ENCODE peak calls at places on chromosome 18, in nine cellular contexts. One of them, this sample, is unnamed.

GRCh38 chr18:48915621-48916425 is 34.9 kb downstream of the SMAD7 start:
- DNase-seq in transverse colon: no peak
- DNase-seq in mesendoderm: peak; percentile 67
- DNase-seq in left lung: no peak
- DNase-seq in left ventricle myocardium inferior: no peak
- DNase-seq in heart left ventricle: no peak
- DNase-seq in OCI-LY7: no peak
- DNase-seq in IMR-90: peak; percentile 32
- DNase-seq in Panc1: no peak
- DNase-seq in this sample: no peak

GRCh38 chr18:2939317-2939716 is 73.6 kb downstream of the LPIN2 start:
- DNase-seq in transverse colon: peak; percentile 76
- DNase-seq in left ventricle myocardium inferior: no peak
- DNase-seq in mesendoderm: no peak
- DNase-seq in left lung: peak; percentile 78
- DNase-seq in IMR-90: no peak
- DNase-seq in heart left ventricle: no peak
- DNase-seq in OCI-LY7: no peak
- DNase-seq in Panc1: no peak
- DNase-seq in this sample: no peak

GRCh38 chr18:25759111-25759510 is 331.3 kb downstream of the SS18 start:
- DNase-seq in left ventricle myocardium inferior: no peak
- DNase-seq in heart left ventricle: no peak
- DNase-seq in left lung: no peak
- DNase-seq in transverse colon: no peak
- DNase-seq in Panc1: no peak
- DNase-seq in IMR-90: peak; percentile 58
- DNase-seq in OCI-LY7: no peak
- DNase-seq in mesendoderm: no peak
- DNase-seq in this sample: no peak

GRCh38 chr18:35982404-35983114 is 10.1 kb downstream of the RMP24 start:
- DNase-seq in left lung: no peak
- DNase-seq in heart left ventricle: no peak
- DNase-seq in transverse colon: no peak
- DNase-seq in Panc1: no peak
- DNase-seq in IMR-90: peak; percentile 92
- DNase-seq in mesendoderm: no peak
- DNase-seq in OCI-LY7: no peak
- DNase-seq in left ventricle myocardium inferior: no peak
- DNase-seq in this sample: no peak

GRCh38 chr18:24560511-24560981 is 100.1 kb downstream of the HRH4 start:
- DNase-seq in IMR-90: no peak
- DNase-seq in transverse colon: no peak
- DNase-seq in Panc1: no peak
- DNase-seq in heart left ventricle: no peak
- DNase-seq in left ventricle myocardium inferior: no peak
- DNase-seq in left lung: peak; percentile 37
- DNase-seq in OCI-LY7: no peak
- DNase-seq in mesendoderm: peak; percentile 90
- DNase-seq in this sample: no peak

GRCh38 chr18:39162013-39162412 is 1596.4 kb upstream of the CELF4 start:
- DNase-seq in heart left ventricle: no peak
- DNase-seq in IMR-90: no peak
- DNase-seq in mesendoderm: peak; percentile 1
- DNase-seq in Panc1: no peak
- DNase-seq in left lung: no peak
- DNase-seq in transverse colon: no peak
- DNase-seq in left ventricle myocardium inferior: no peak
- DNase-seq in OCI-LY7: no peak
- DNase-seq in this sample: no peak

GRCh38 chr18:47407736-47408135 is 156.3 kb upstream of the SKOR2 start:
- DNase-seq in Panc1: no peak
- DNase-seq in OCI-LY7: no peak
- DNase-seq in IMR-90: no peak
- DNase-seq in left ventricle myocardium inferior: no peak
- DNase-seq in mesendoderm: no peak
- DNase-seq in heart left ventricle: no peak
- DNase-seq in left lung: no peak
- DNase-seq in transverse colon: no peak
- DNase-seq in this sample: no peak

GRCh38 chr18:63451774-63452173 is 25.0 kb upstream of the SERPINB5 start:
- DNase-seq in transverse colon: peak; percentile 60
- DNase-seq in OCI-LY7: no peak
- DNase-seq in left lung: no peak
- DNase-seq in heart left ventricle: no peak
- DNase-seq in left ventricle myocardium inferior: no peak
- DNase-seq in Panc1: no peak
- DNase-seq in mesendoderm: no peak
- DNase-seq in IMR-90: no peak
- DNase-seq in this sample: no peak

GRCh38 chr18:77052297-77052645 is 80.3 kb downstream of the MBP start:
- DNase-seq in mesendoderm: no peak
- DNase-seq in left ventricle myocardium inferior: no peak
- DNase-seq in left lung: no peak
- DNase-seq in IMR-90: no peak
- DNase-seq in transverse colon: no peak
- DNase-seq in OCI-LY7: no peak
- DNase-seq in Panc1: no peak
- DNase-seq in heart left ventricle: no peak
- DNase-seq in this sample: no peak

GRCh38 chr18:77054288-77054605 is 78.3 kb downstream of the MBP start:
- DNase-seq in Panc1: no peak
- DNase-seq in mesendoderm: no peak
- DNase-seq in IMR-90: no peak
- DNase-seq in transverse colon: no peak
- DNase-seq in left lung: no peak
- DNase-seq in heart left ventricle: no peak
- DNase-seq in left ventricle myocardium inferior: no peak
- DNase-seq in OCI-LY7: peak; percentile 32
- DNase-seq in this sample: no peak

GRCh38 chr18:77053616-77054287 is 78.8 kb downstream of the MBP start:
- DNase-seq in heart left ventricle: no peak
- DNase-seq in left ventricle myocardium inferior: no peak
- DNase-seq in left lung: no peak
- DNase-seq in OCI-LY7: no peak
- DNase-seq in Panc1: no peak
- DNase-seq in mesendoderm: no peak
- DNase-seq in transverse colon: no peak
- DNase-seq in IMR-90: no peak
- DNase-seq in this sample: no peak

GRCh38 chr18:77051581-77052296 is 80.8 kb downstream of the MBP start:
- DNase-seq in OCI-LY7: no peak
- DNase-seq in heart left ventricle: no peak
- DNase-seq in mesendoderm: no peak
- DNase-seq in transverse colon: no peak
- DNase-seq in left lung: no peak
- DNase-seq in IMR-90: no peak
- DNase-seq in Panc1: no peak
- DNase-seq in left ventricle myocardium inferior: no peak
- DNase-seq in this sample: no peak

DNA sequence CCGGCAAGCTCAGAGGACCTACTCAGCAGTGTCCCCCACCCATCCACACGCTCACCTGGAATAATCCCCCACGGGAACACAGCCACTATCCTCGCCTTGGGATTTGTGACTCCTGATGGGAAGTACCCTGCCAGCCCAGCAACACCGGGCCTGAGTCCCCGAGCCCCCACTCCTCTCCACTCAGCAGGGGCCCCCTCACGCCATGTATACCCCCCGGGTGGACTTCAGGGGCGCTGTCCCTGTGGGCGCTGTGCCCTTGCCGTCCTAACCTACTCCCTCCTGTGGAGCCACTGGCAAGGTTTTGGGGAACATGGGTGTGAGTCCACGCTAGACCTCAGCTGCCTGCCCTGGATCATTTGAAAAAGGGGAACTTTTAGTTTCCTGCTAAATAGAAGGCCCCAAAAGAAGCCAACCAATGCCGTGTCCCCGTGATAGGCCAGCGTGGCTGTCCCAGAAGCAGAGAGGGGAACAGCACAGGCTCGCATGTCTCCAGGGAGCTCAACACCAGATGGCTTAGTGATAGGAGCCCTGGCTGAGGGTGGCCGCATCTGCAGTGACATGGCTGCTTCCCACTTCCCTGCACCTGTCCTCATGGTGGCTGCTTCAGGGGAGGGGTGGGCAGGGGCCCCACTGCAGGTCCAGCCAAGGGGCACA is 79.8 kb downstream of the MBP start:
- DNase-seq in transverse colon: no peak
- DNase-seq in OCI-LY7: peak; percentile 77
- DNase-seq in left lung: peak; percentile 64
- DNase-seq in mesendoderm: no peak
- DNase-seq in IMR-90: no peak
- DNase-seq in left ventricle myocardium inferior: no peak
- DNase-seq in heart left ventricle: no peak
- DNase-seq in Panc1: no peak
- DNase-seq in this sample: peak; percentile 82
- H3K4me1 ChIP-seq in transverse colon: peaks cover 35% of the 10 kb centered on the region
- H3K4me1 ChIP-seq in OCI-LY7: peaks cover 79% of the 10 kb centered on the region
- H3K4me1 ChIP-seq in left lung: peaks cover 29% of the 10 kb centered on the region
- H3K4me1 ChIP-seq in mesendoderm: peaks cover 12% of the 10 kb centered on the region
- H3K4me1 ChIP-seq in IMR-90: peaks cover 19% of the 10 kb centered on the region
- H3K4me1 ChIP-seq in left ventricle myocardium inferior: peaks cover 58% of the 10 kb centered on the region
- H3K4me1 ChIP-seq in heart left ventricle: no peaks in the 10 kb centered on the region
- H3K4me1 ChIP-seq in Panc1: peaks cover 48% of the 10 kb centered on the region
- H3K4me1 ChIP-seq in this sample: no peaks in the 10 kb centered on the region

DNA sequence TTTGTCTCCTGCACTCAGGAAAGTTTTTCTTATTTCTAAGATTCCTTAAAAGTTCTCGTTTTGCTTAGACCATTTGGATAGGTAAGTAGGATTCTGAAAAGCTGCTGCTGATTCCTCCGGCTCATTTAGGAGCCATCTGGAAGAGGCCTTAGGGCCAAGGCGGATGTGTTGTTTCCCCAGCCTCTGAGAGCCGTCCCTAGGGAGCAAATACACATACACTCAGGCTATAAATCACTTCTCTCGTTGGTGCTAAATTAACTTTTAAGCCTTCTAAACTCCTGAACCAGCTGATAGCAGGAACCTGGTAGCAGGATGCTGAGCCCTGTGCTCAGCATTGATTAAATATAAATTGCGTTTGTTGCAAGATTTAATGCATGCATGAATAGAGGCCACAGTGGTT is 109.8 kb downstream of the ADCYAP1 start:
- DNase-seq in mesendoderm: peak; percentile 75
- DNase-seq in transverse colon: no peak
- DNase-seq in left lung: no peak
- DNase-seq in IMR-90: no peak
- DNase-seq in Panc1: no peak
- DNase-seq in heart left ventricle: no peak
- DNase-seq in left ventricle myocardium inferior: no peak
- DNase-seq in OCI-LY7: no peak
- DNase-seq in this sample: no peak
- H3K4me1 ChIP-seq in mesendoderm: peaks cover 15% of the 10 kb centered on the region
- H3K4me1 ChIP-seq in transverse colon: no peaks in the 10 kb centered on the region
- H3K4me1 ChIP-seq in left lung: no peaks in the 10 kb centered on the region
- H3K4me1 ChIP-seq in IMR-90: no peaks in the 10 kb centered on the region
- H3K4me1 ChIP-seq in Panc1: no peaks in the 10 kb centered on the region
- H3K4me1 ChIP-seq in heart left ventricle: no peaks in the 10 kb centered on the region
- H3K4me1 ChIP-seq in left ventricle myocardium inferior: peaks cover 16% of the 10 kb centered on the region
- H3K4me1 ChIP-seq in OCI-LY7: no peaks in the 10 kb centered on the region
- H3K4me1 ChIP-seq in this sample: peaks cover 3% of the 10 kb centered on the region

GRCh38 chr18:32929213-32929612 is 156.4 kb upstream of the KLHL14 start:
- DNase-seq in mesendoderm: no peak
- DNase-seq in heart left ventricle: no peak
- DNase-seq in IMR-90: no peak
- DNase-seq in Panc1: no peak
- DNase-seq in transverse colon: no peak
- DNase-seq in OCI-LY7: no peak
- DNase-seq in left lung: no peak
- DNase-seq in left ventricle myocardium inferior: no peak
- DNase-seq in this sample: no peak

GRCh38 chr18:32930695-32931301 is 158.0 kb upstream of the KLHL14 start:
- DNase-seq in heart left ventricle: no peak
- DNase-seq in left lung: no peak
- DNase-seq in left ventricle myocardium inferior: no peak
- DNase-seq in transverse colon: no peak
- DNase-seq in OCI-LY7: peak; percentile 71
- DNase-seq in IMR-90: peak; percentile 60
- DNase-seq in Panc1: no peak
- DNase-seq in mesendoderm: peak; percentile 52
- DNase-seq in this sample: no peak

GRCh38 chr18:32937007-32937540 is 164.3 kb upstream of the KLHL14 start:
- DNase-seq in Panc1: no peak
- DNase-seq in left ventricle myocardium inferior: no peak
- DNase-seq in left lung: no peak
- DNase-seq in transverse colon: no peak
- DNase-seq in OCI-LY7: no peak
- DNase-seq in IMR-90: no peak
- DNase-seq in mesendoderm: no peak
- DNase-seq in heart left ventricle: no peak
- DNase-seq in this sample: no peak

GRCh38 chr18:32934201-32934600 is 161.4 kb upstream of the KLHL14 start:
- DNase-seq in transverse colon: no peak
- DNase-seq in Panc1: no peak
- DNase-seq in mesendoderm: no peak
- DNase-seq in OCI-LY7: no peak
- DNase-seq in IMR-90: no peak
- DNase-seq in left lung: no peak
- DNase-seq in heart left ventricle: no peak
- DNase-seq in left ventricle myocardium inferior: no peak
- DNase-seq in this sample: no peak
- H3K4me1 ChIP-seq in transverse colon: no peaks in the 10 kb centered on the region
- H3K4me1 ChIP-seq in Panc1: no peaks in the 10 kb centered on the region
- H3K4me1 ChIP-seq in mesendoderm: no peaks in the 10 kb centered on the region
- H3K4me1 ChIP-seq in OCI-LY7: no peaks in the 10 kb centered on the region
- H3K4me1 ChIP-seq in IMR-90: no peaks in the 10 kb centered on the region
- H3K4me1 ChIP-seq in left lung: no peaks in the 10 kb centered on the region
- H3K4me1 ChIP-seq in heart left ventricle: no peaks in the 10 kb centered on the region
- H3K4me1 ChIP-seq in left ventricle myocardium inferior: no peaks in the 10 kb centered on the region
- H3K4me1 ChIP-seq in this sample: no peaks in the 10 kb centered on the region

GRCh38 chr18:44781890-44782289 is 101.2 kb downstream of the SETBP1 start:
- DNase-seq in mesendoderm: peak; percentile 83
- DNase-seq in left ventricle myocardium inferior: no peak
- DNase-seq in Panc1: no peak
- DNase-seq in IMR-90: peak; percentile 28
- DNase-seq in OCI-LY7: no peak
- DNase-seq in heart left ventricle: no peak
- DNase-seq in transverse colon: no peak
- DNase-seq in left lung: no peak
- DNase-seq in this sample: no peak

GRCh38 chr18:44777429-44778192 is 96.9 kb downstream of the SETBP1 start:
- DNase-seq in Panc1: no peak
- DNase-seq in mesendoderm: no peak
- DNase-seq in left lung: no peak
- DNase-seq in left ventricle myocardium inferior: peak; percentile 46
- DNase-seq in transverse colon: no peak
- DNase-seq in OCI-LY7: no peak
- DNase-seq in IMR-90: no peak
- DNase-seq in heart left ventricle: no peak
- DNase-seq in this sample: no peak

GRCh38 chr18:44779893-44780292 is 99.2 kb downstream of the SETBP1 start:
- DNase-seq in Panc1: no peak
- DNase-seq in left ventricle myocardium inferior: no peak
- DNase-seq in IMR-90: no peak
- DNase-seq in OCI-LY7: no peak
- DNase-seq in left lung: no peak
- DNase-seq in heart left ventricle: no peak
- DNase-seq in transverse colon: no peak
- DNase-seq in mesendoderm: no peak
- DNase-seq in this sample: no peak

GRCh38 chr18:44782617-44783016 is 101.9 kb downstream of the SETBP1 start:
- DNase-seq in heart left ventricle: no peak
- DNase-seq in OCI-LY7: no peak
- DNase-seq in transverse colon: no peak
- DNase-seq in left ventricle myocardium inferior: no peak
- DNase-seq in mesendoderm: no peak
- DNase-seq in left lung: no peak
- DNase-seq in IMR-90: no peak
- DNase-seq in Panc1: no peak
- DNase-seq in this sample: no peak

GRCh38 chr18:44778788-44779187 is 98.1 kb downstream of the SETBP1 start:
- DNase-seq in left lung: no peak
- DNase-seq in mesendoderm: no peak
- DNase-seq in left ventricle myocardium inferior: no peak
- DNase-seq in Panc1: no peak
- DNase-seq in heart left ventricle: no peak
- DNase-seq in IMR-90: no peak
- DNase-seq in OCI-LY7: no peak
- DNase-seq in transverse colon: no peak
- DNase-seq in this sample: no peak
- H3K4me1 ChIP-seq in left lung: peaks cover 9% of the 10 kb centered on the region
- H3K4me1 ChIP-seq in mesendoderm: no peaks in the 10 kb centered on the region
- H3K4me1 ChIP-seq in left ventricle myocardium inferior: peaks cover 53% of the 10 kb centered on the region
- H3K4me1 ChIP-seq in Panc1: no peaks in the 10 kb centered on the region
- H3K4me1 ChIP-seq in heart left ventricle: no peaks in the 10 kb centered on the region
- H3K4me1 ChIP-seq in IMR-90: no peaks in the 10 kb centered on the region
- H3K4me1 ChIP-seq in OCI-LY7: no peaks in the 10 kb centered on the region
- H3K4me1 ChIP-seq in transverse colon: peaks cover 25% of the 10 kb centered on the region
- H3K4me1 ChIP-seq in this sample: peaks cover 8% of the 10 kb centered on the region

This sample was measured in aorta.